ENCODE peak calls at places on chromosomes 1 and 21, in five cellular contexts. W is HepG2, F is SK-N-SH, D is SK-N-MC, V is HCT116. K is an unnamed sample. For H3K9me3, the result is how much of the 10 kb centered on the place peaks cover.

GRCh38 chr1:115648717-115649691 is 7.2 kb downstream of the VANGL1 start:
- DNase-seq in W (no peak), F (no peak), D (no peak), V (no peak), K (no peak)

GRCh38 chr1:228903573-228904122 is 168.4 kb downstream of the RHOU start:
- DNase-seq in W (no peak), F (no peak), D (no peak), V (no peak), K (no peak)

GRCh38 chr1:18630511-18631495 is at the start of gene PAX7:
- DNase-seq in W (no peak), F (peak), D (no peak), V (no peak), K (no peak)

GRCh38 chr1:22418852-22419480 is 32.7 kb upstream of the ZBTB40 start:
- DNase-seq in W (no peak), F (no peak), D (no peak), V (no peak), K (no peak)

GRCh38 chr1:3308053-3308452 is 146.4 kb upstream of the ARHGEF16 start:
- DNase-seq in W (no peak), F (no peak), D (no peak), V (no peak), K (no peak)

GRCh38 chr1:58017641-58018040 is 528.9 kb downstream of the OMA1 start:
- DNase-seq in W (no peak), F (no peak), D (no peak), V (no peak), K (no peak)

GRCh38 chr1:13813398-13814012 is 113.5 kb downstream of the PRDM2 start:
- DNase-seq in W (no peak), F (peak), D (no peak), V (no peak), K (no peak)

GRCh38 chr1:35319988-35320713 is 51.6 kb downstream of the ZMYM4 start:
- DNase-seq in W (no peak), F (no peak), D (no peak), V (no peak), K (peak)

GRCh38 chr1:87328121-87329050 is at the start of gene LMO4:
- DNase-seq in W (peak), F (peak), D (peak), V (peak), K (peak)

GRCh38 chr1:24513691-24514090 is 11.1 kb downstream of the RCAN3 start:
- DNase-seq in W (no peak), F (no peak), D (no peak), V (no peak), K (no peak)

GRCh38 chr1:208233546-208233945 is 10.6 kb downstream of the PLXNA2 start:
- DNase-seq in W (peak), F (no peak), D (no peak), V (no peak), K (peak)

GRCh38 chr1:19799233-19799876 is 361 bp downstream of the TMCO4 start:
- DNase-seq in W (peak), F (peak), D (no peak), V (no peak), K (peak)

GRCh38 chr21:41419921-41420862 is 5.8 kb upstream of the MX1 start:
- DNase-seq in W (peak), F (peak), D (no peak), V (peak), K (peak)

GRCh38 chr1:54867717-54868057 is 19.3 kb downstream of the DHCR24 start:
- DNase-seq in W (peak), F (no peak), D (no peak), V (no peak), K (no peak)

GRCh38 chr21:37758997-37759396 is 157.3 kb downstream of the KCNJ6 start:
- DNase-seq in W (peak), F (peak), D (no peak), V (no peak), K (peak)

GRCh38 chr21:36804867-36805611 is 106.1 kb downstream of the SIM2 start:
- DNase-seq in W (no peak), F (no peak), D (no peak), V (no peak), K (no peak)

GRCh38 chr1:185560760-185561159 is 173.4 kb upstream of the HMCN1 start:
- DNase-seq in W (no peak), F (no peak), D (no peak), V (no peak), K (no peak)

GRCh38 chr1:159184201-159184600 is 12.8 kb downstream of the CADM3 start:
- DNase-seq in W (no peak), F (no peak), D (no peak), V (no peak), K (no peak)

GRCh38 chr1:159185121-159185520 is 13.7 kb downstream of the CADM3 start:
- DNase-seq in W (no peak), F (no peak), D (no peak), V (no peak), K (no peak)

GRCh38 chr1:159187647-159188374 is 16.4 kb downstream of the CADM3 start:
- DNase-seq in W (no peak), F (no peak), D (no peak), V (no peak), K (no peak)

GRCh38 chr1:159190441-159190840 is 14.2 kb upstream of the ACKR1 start:
- DNase-seq in W (no peak), F (no peak), D (no peak), V (no peak), K (no peak)

DNA sequence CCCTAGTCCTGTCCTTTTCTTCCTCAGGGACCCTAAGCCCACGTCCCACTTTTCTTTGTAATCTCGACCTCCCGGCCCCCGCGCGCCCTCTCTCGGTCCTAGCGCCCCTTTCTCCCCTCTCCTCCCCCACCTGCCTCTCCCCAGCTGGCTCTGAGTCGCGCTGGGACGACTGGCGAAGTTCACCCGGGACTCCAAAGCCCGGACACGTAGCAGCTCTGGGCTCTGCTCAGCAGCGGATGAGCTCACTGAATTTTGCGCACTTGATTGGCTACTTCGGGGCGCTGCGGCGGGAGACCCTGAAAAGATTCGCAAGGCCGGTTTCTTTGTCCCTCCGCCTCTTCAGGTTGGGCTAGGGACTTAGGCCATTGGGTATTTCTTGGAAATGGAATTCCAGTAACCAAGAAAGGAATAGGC is 16.3 kb upstream of the ACKR1 start:
- DNase-seq in W (no peak), F (no peak), D (no peak), V (no peak), K (peak)
- TF ChIP-seq POLR2AphosphoS5 in W (no peak), F (no peak), D (no peak), V (no peak), K (no peak)

GRCh38 chr1:30038134-30039025 is 685.0 kb downstream of the MATN1 start:
- DNase-seq in W (no peak), F (no peak), D (no peak), V (no peak), K (no peak)
- H3K9me3 ChIP-seq in W (under half), F (under half), D (under half), V (under half), K (under half)

DNA sequence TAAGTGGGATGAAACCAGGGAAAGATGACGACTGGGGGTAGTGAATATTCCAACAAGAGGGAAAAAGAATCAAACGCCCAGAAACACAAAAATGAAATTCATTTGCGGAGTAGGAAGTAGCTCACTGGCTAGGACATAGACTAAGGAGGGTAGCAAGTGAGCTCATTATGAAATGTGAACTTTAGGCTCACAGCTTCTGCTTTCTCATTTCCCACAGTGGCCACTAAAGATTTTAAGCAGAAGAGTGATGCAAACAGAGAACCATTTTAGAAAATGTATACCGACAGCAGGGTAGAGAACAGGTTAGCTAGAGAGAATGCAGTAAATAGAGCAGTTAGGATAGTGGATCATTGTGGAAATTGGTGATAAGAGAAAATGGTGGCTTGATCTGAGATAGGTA is 3.5 kb downstream of the CD48 start:
- DNase-seq in W (no peak), F (no peak), D (no peak), V (no peak), K (no peak)
- TF ChIP-seq POLR2AphosphoS5 in W (no peak), F (no peak), D (no peak), V (no peak), K (no peak)

DNA sequence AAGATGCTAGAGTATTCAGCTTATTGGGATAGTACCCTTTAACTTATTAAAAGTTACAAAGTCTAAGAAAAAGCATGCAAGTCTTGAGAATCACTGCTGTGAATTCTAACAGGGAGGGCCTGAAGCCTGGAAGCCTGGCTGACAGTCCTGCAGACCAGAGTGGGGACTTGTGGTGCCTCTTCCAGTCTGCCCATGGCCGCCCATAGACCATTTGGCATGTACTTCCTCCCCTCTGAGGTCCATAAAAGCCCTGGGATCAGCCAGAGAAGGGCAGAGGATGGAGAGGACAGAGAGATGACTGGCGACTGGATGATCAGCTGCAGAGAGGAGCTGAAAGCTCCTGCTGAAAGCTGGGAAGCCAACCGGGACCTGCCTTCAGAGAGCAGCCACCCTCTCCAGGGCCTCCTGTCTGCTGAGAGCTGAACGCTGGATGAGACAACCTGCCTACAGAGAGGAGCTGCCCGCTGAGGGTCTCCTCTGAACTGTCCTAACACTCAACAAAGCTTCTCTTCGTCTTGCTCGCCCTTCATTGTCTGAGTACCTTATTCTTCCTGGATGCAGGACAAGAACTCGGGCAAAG is 12.5 kb upstream of the SLC1A7 start:
- DNase-seq in W (no peak), F (no peak), D (no peak), V (no peak), K (no peak)
- H3K9me3 ChIP-seq in W (under half), F (under half), D (under half), V (under half), K (under half)

GRCh38 chr1:71777094-71777493 is 505.2 kb downstream of the NEGR1 start:
- DNase-seq in W (no peak), F (no peak), D (no peak), V (no peak), K (no peak)
- TF ChIP-seq POLR2AphosphoS5 in W (no peak), F (no peak), D (no peak), V (no peak), K (no peak)

GRCh38 chr1:227586733-227587132 is 23.4 kb downstream of the ZNF678 start:
- DNase-seq in W (no peak), F (no peak), D (no peak), V (no peak), K (no peak)

GRCh38 chr1:227577500-227577899 is 14.1 kb downstream of the ZNF678 start:
- DNase-seq in W (no peak), F (no peak), D (no peak), V (no peak), K (no peak)

GRCh38 chr1:227587968-227588367 is 24.6 kb downstream of the ZNF678 start:
- DNase-seq in W (no peak), F (no peak), D (no peak), V (no peak), K (no peak)

GRCh38 chr1:227583354-227583753 is 20.0 kb downstream of the ZNF678 start:
- DNase-seq in W (no peak), F (no peak), D (no peak), V (no peak), K (no peak)
- H3K9me3 ChIP-seq in W (under half), F (under half), D (under half), V (under half), K (under half)

DNA sequence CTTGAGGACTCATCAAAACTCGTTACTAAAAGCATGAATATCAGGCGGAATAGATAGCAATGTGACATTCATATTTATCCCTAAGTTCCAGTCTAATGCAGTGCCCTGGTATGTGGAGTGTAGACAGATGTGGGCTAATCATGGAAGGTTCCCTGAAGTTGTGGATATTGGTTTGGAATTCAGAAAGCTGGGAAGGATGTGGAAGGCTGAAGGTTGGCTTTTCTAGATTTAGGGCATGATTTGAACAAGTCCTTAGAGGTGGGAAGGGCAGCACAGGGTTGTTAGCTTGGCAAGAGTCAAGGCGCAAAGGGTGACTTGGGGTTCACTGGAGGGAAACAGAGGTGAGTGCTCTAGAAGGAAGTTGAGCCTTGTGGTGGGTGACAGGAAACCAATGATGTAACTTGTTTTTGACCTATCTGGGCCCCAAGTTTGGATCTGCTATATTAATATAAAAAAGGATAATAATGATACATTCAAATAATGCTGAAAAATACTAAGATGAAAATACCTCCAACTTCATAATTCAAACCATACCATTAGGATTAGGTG is 21.9 kb downstream of the LGALS8 start:
- DNase-seq in W (no peak), F (no peak), D (no peak), V (no peak), K (no peak)
- TF ChIP-seq POLR2AphosphoS5 in W (no peak), F (no peak), D (no peak), V (no peak), K (no peak)

DNA sequence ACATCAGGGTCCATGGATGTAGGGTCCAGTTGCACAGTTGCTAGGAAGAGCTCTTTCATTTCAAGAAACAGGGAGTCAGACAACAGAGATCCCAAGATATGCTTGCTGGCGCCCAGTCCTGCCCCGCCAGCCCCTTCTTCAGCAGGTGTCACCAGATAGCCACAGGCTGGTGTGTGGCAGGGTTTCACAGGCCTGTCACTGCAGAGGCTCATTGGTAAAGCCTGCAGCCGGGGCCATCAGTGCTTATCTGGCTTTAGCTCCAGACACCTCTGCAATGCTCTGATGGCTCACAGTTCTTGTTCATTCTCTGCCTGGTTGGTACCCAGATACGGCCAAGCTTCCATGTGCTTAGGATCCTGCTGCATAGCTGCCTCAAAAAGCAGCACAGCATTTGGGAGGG is 12.4 kb upstream of the ZNF124 start:
- DNase-seq in W (no peak), F (no peak), D (no peak), V (no peak), K (no peak)
- H3K9me3 ChIP-seq in W (under half), F (under half), D (under half), V (under half), K (under half)

K was measured in stomach.